ENCODE peak calls at places on chromosomes 16 and 17, in seven cellular contexts. M is stomach; U is tibial nerve; S is substantia nigra; Z is CD4-positive, alpha-beta T cell; W is effector memory CD4-positive, alpha-beta T cell; P is gastrocnemius medialis. T is an unnamed sample.

GRCh38 chr16:86874141-86874540 is 295.8 kb downstream of the FOXL1 start:
- DNase-seq in P (no peak), Z (no peak), W (no peak), M (no peak), U (no peak), S (no peak), T (no peak)

GRCh38 chr17:17152385-17152784 is 53.7 kb downstream of the PLD6 start:
- DNase-seq in S (peak), P (peak), U (no peak), M (peak), W (no peak), Z (no peak), T (no peak)

GRCh38 chr17:17641621-17642409 is 39.4 kb upstream of the RAI1 start:
- DNase-seq in U (peak), S (peak), P (peak), W (peak), Z (peak), M (peak), T (peak)

GRCh38 chr16:14244344-14245010 is 173.4 kb downstream of the MRTFB start:
- DNase-seq in U (no peak), S (no peak), W (no peak), M (no peak), P (no peak), Z (no peak), T (no peak)

GRCh38 chr17:7611635-7612293 is 2.9 kb downstream of the FXR2 start:
- DNase-seq in U (no peak), Z (no peak), W (no peak), M (no peak), S (no peak), P (no peak), T (no peak)

GRCh38 chr16:30017277-30017656 is 5.7 kb upstream of the C16orf92 start:
- DNase-seq in M (no peak), W (no peak), P (no peak), S (no peak), U (no peak), Z (no peak), T (no peak)

GRCh38 chr16:16938009-16938408 is 532.8 kb downstream of the XYLT1 start:
- DNase-seq in M (no peak), U (no peak), Z (no peak), W (no peak), S (no peak), P (no peak), T (no peak)

GRCh38 chr17:38704645-38705522 is at the start of gene MLLT6:
- DNase-seq in S (peak), Z (peak), U (peak), M (peak), W (peak), P (peak), T (peak)

GRCh38 chr17:58184308-58184985 is 8.1 kb upstream of the EPX start:
- DNase-seq in Z (no peak), U (no peak), M (no peak), S (no peak), W (no peak), P (no peak), T (no peak)

GRCh38 chr17:12928736-12929135 is 89.1 kb downstream of the ELAC2 start:
- DNase-seq in U (no peak), W (no peak), P (no peak), M (no peak), S (no peak), Z (no peak), T (no peak)

GRCh38 chr17:19534562-19535149 is 1.0 kb downstream of the SLC47A1 start:
- DNase-seq in W (no peak), P (no peak), S (no peak), U (no peak), M (no peak), Z (no peak), T (no peak)

GRCh38 chr17:81187120-81187519 is 21.1 kb upstream of the AATK start:
- DNase-seq in P (no peak), U (no peak), W (no peak), M (no peak), Z (no peak), S (no peak), T (no peak)

GRCh38 chr17:850086-850827 is 68.1 kb downstream of the MRM3 start:
- DNase-seq in U (no peak), W (no peak), Z (no peak), S (no peak), P (no peak), M (no peak), T (no peak)

GRCh38 chr17:80485846-80486245 is 9.4 kb upstream of the NPTX1 start:
- DNase-seq in M (no peak), W (no peak), U (no peak), S (no peak), Z (no peak), P (no peak), T (no peak)

GRCh38 chr17:7590743-7591142 is 849 bp upstream of the SOX15 start:
- DNase-seq in P (peak), U (no peak), S (no peak), W (no peak), Z (no peak), M (no peak), T (no peak)

GRCh38 chr17:27293359-27293897 is 486 bp upstream of the WSB1 start:
- DNase-seq in U (no peak), Z (no peak), W (no peak), P (peak), M (no peak), S (no peak), T (no peak)

GRCh38 chr17:43983515-43984411 is 20.7 kb upstream of the NAGS start:
- DNase-seq in U (no peak), M (peak), P (no peak), Z (no peak), S (no peak), W (no peak), T (no peak)

GRCh38 chr17:7774037-7774659 is 56.6 kb downstream of the DNAH2 start:
- DNase-seq in W (no peak), U (no peak), P (no peak), Z (no peak), M (peak), S (no peak), T (no peak)

GRCh38 chr17:44558349-44559287 is 1.3 kb downstream of the FZD2 start:
- DNase-seq in W (no peak), S (no peak), Z (no peak), M (no peak), U (no peak), P (no peak), T (no peak)

GRCh38 chr16:67237396-67238277 is 9.6 kb downstream of the FHOD1 start:
- DNase-seq in S (no peak), M (no peak), U (no peak), Z (no peak), P (no peak), W (no peak), T (no peak)
- H3K27ac ChIP-seq in S (no peak), M (no peak), U (no peak), Z (no peak), P (peak), W (peak), T (no peak)

GRCh38 chr17:60305141-60305540 is 86.8 kb downstream of the USP32 start:
- DNase-seq in U (no peak), M (no peak), W (no peak), P (no peak), Z (no peak), S (peak), T (no peak)
- H3K27ac ChIP-seq in U (no peak), M (no peak), W (no peak), P (no peak), Z (no peak), S (peak), T (peak)

GRCh38 chr17:9238340-9239259 is 217.3 kb downstream of the NTN1 start:
- DNase-seq in P (no peak), W (no peak), S (no peak), M (no peak), Z (no peak), U (no peak), T (no peak)

GRCh38 chr17:9239260-9239820 is 218.0 kb downstream of the NTN1 start:
- DNase-seq in M (peak), W (no peak), Z (no peak), S (no peak), U (no peak), P (peak), T (no peak)

GRCh38 chr17:9237053-9237410 is 215.7 kb downstream of the NTN1 start:
- DNase-seq in W (no peak), S (no peak), M (no peak), P (no peak), U (no peak), Z (no peak), T (no peak)

GRCh38 chr17:9236286-9237052 is 215.2 kb downstream of the NTN1 start:
- DNase-seq in S (no peak), Z (no peak), P (no peak), M (no peak), U (no peak), W (no peak), T (no peak)

GRCh38 chr17:9237661-9238301 is 216.5 kb downstream of the NTN1 start:
- DNase-seq in M (no peak), S (no peak), U (no peak), W (no peak), Z (no peak), P (no peak), T (no peak)
- H3K27ac ChIP-seq in M (peak), S (no peak), U (no peak), W (no peak), Z (no peak), P (no peak), T (no peak)

GRCh38 chr17:4846635-4847390 is 13.7 kb downstream of the MINK1 start:
- DNase-seq in U (no peak), S (no peak), P (no peak), M (no peak), W (no peak), Z (no peak), T (no peak)

GRCh38 chr17:4852504-4853075 is 19.4 kb downstream of the MINK1 start:
- DNase-seq in M (no peak), P (no peak), S (no peak), Z (peak), W (peak), U (no peak), T (no peak)

GRCh38 chr17:4850236-4850635 is 17.1 kb downstream of the MINK1 start:
- DNase-seq in S (no peak), Z (no peak), M (peak), W (no peak), U (no peak), P (no peak), T (no peak)

GRCh38 chr17:4845128-4845527 is 12.0 kb downstream of the MINK1 start:
- DNase-seq in W (no peak), U (no peak), S (no peak), Z (no peak), M (no peak), P (no peak), T (no peak)

DNA sequence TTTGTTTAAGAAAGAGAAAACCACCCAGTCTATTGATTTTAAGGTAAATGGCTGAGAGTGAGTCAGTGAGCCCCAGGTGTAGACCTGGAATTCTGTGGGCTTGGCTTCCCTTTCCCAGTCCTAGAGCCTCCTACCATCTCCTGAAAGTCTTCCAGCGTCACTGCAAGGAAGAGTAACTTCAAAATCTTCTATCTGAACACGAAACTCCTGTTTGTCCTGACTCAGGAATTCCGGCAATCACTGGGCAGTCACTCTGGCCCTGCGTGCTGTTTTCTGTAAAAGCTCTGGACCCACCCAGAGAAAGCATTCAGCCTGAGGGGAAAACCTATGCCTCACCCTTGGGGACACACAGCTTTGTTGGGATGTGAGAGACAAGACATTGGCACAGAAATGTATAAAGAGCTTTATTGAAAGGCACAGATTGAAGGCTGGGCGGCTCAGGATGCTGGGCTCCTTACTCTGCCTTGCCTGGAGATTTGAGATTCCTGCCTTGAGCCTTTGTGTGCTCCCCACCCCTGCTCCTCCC is 15.9 kb downstream of the MINK1 start:
- DNase-seq in S (no peak), P (no peak), U (no peak), M (no peak), W (no peak), Z (no peak), T (no peak)
- H3K27ac ChIP-seq in S (peak), P (peak), U (no peak), M (peak), W (no peak), Z (no peak), T (no peak)

DNA sequence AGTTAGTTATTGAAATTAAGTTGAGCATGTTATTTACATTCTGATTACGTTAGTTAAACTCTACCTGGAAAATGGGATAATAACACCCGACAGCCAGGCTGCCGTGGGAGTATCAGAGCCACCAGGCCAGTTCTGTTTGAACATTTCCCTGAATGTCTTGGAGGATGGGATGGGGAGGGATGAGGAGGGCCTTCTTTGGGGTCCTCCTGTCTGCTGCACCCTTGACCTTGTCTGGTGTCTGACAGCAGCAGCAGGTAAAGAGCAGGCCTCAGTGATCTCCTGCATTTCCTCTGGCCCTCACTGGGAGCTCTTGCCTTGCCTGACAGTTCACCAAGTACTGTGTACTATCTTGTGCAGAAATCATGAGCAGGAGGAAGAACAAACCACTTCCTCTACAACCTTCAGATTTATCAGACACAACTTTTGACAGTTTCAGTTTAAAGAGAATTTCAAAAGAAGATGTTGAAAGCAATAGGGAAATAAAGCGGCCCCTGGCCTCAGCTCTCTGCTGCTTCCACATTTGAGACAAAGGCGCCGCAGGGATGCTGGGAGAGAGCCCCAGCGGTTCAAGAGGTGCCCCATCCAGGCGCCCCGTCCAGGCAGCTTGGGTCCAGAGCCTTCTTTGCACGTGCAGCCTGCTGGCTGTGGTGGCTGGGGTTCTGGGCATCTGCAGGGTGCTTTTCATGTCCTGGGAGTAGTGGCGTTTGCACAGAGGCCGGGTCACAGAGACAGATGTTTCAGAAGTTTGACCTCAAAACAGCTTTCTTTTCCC is 25.3 kb downstream of the CMIP start:
- DNase-seq in Z (peak), S (no peak), P (no peak), M (peak), U (no peak), W (no peak), T (no peak)
- H3K27ac ChIP-seq in Z (peak), S (peak), P (no peak), M (peak), U (no peak), W (peak), T (peak)

GRCh38 chr16:81498351-81498750 is 53.7 kb downstream of the CMIP start:
- DNase-seq in U (no peak), M (no peak), Z (no peak), P (no peak), S (no peak), W (no peak), T (no peak)
- H3K27ac ChIP-seq in U (no peak), M (no peak), Z (no peak), P (no peak), S (no peak), W (no peak), T (no peak)

GRCh38 chr17:76706817-76707216 is 3.9 kb downstream of the MXRA7 start:
- DNase-seq in U (no peak), W (no peak), M (no peak), P (no peak), Z (no peak), S (no peak), T (no peak)
- H3K27ac ChIP-seq in U (no peak), W (no peak), M (no peak), P (no peak), Z (no peak), S (no peak), T (no peak)